ENCODE peak calls at places on chromosomes 4 and X, in seven cellular contexts. X is body of pancreas, F is tibial artery, S is GM06990, J is AG09309, V is fibroblast of pulmonary artery, U is choroid plexus epithelial cell. P is an unnamed sample.

GRCh38 chr4:120915311-120915710 is 7.2 kb downstream of the PRDM5 start:
- DNase-seq in V (no peak), X (no peak), F (no peak), S (no peak), J (no peak), U (no peak), P (no peak)

GRCh38 chr4:147076179-147076578 is 130.5 kb upstream of the TTC29 start:
- DNase-seq in F (no peak), V (peak), U (no peak), S (no peak), J (no peak), X (no peak), P (no peak)

GRCh38 chr4:72690782-72691181 is 121.8 kb upstream of the ADAMTS3 start:
- DNase-seq in X (no peak), V (no peak), U (no peak), S (no peak), F (no peak), J (no peak), P (no peak)

GRCh38 chrX:42123369-42123768 is 200.0 kb upstream of the CASK start:
- DNase-seq in U (no peak), V (no peak), F (no peak), S (no peak), J (no peak), X (no peak), P (no peak)

GRCh38 chr4:1534076-1534872 is 128.0 kb upstream of the NKX1-1 start:
- DNase-seq in F (no peak), V (no peak), S (no peak), X (no peak), J (no peak), U (no peak), P (no peak)

GRCh38 chr4:27692868-27693634 is 832.4 kb downstream of the STIM2 start:
- DNase-seq in X (no peak), F (no peak), V (no peak), J (no peak), U (no peak), S (no peak), P (no peak)

GRCh38 chr4:54554339-54554990 is 103.3 kb upstream of the KIT start:
- DNase-seq in S (no peak), X (no peak), J (no peak), F (no peak), V (no peak), U (no peak), P (no peak)

GRCh38 chrX:69285881-69286545 is 120.8 kb upstream of the PJA1 start:
- DNase-seq in V (peak), F (peak), J (no peak), S (peak), U (peak), X (peak), P (no peak)

GRCh38 chrX:52923781-52924241 is 26.7 kb downstream of the FAM156B start:
- DNase-seq in S (peak), X (peak), V (peak), U (peak), J (no peak), F (peak), P (no peak)

GRCh38 chr4:144962300-144962699 is 135.7 kb downstream of the ANAPC10 start:
- DNase-seq in J (no peak), X (no peak), V (no peak), U (no peak), F (no peak), S (no peak), P (no peak)
- TF ChIP-seq CTCF in J (no peak), X (no peak), V (no peak), U (no peak), F (no peak), S (no peak), P (no peak)

DNA sequence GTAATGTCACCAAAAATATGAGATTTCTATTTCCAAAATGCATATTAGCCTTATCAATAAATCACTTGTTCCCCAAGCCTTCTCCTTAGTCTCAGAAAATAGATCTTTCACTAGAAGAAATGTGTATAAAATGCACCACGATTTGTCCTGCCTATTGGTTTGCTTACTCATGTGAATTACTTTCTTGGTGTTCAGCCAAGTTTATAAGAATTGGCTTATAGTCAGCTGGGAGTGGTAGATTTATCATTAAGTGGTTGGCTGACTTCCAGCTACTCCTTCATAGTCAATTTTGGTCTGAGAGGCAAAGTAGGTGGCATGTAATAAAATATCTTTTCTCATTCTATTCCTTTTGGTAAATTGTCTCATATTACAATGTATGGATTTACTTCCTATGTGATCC is 1.3 kb downstream of the SULT1E1 start:
- DNase-seq in V (peak), U (peak), X (peak), J (no peak), F (no peak), S (no peak), P (no peak)
- H3K4me3 ChIP-seq in V (peak), U (peak), X (no peak), J (no peak), F (no peak), S (no peak), P (no peak)

GRCh38 chrX:93259029-93259428 is 414.3 kb downstream of the NAP1L3 start:
- DNase-seq in X (no peak), V (no peak), U (no peak), J (no peak), F (no peak), S (no peak), P (no peak)
- TF ChIP-seq CTCF in X (no peak), V (no peak), U (no peak), J (no peak), F (no peak), S (no peak), P (no peak)

GRCh38 chrX:80026116-80026515 is 11.6 kb downstream of the TBX22 start:
- DNase-seq in U (no peak), F (no peak), V (no peak), X (no peak), S (no peak), J (no peak), P (no peak)

GRCh38 chrX:80021611-80022010 is 7.1 kb downstream of the TBX22 start:
- DNase-seq in V (no peak), X (no peak), F (no peak), S (no peak), J (no peak), U (no peak), P (no peak)

GRCh38 chrX:80022363-80023031 is 7.9 kb downstream of the TBX22 start:
- DNase-seq in U (no peak), F (no peak), S (no peak), X (no peak), V (no peak), J (no peak), P (no peak)
- H3K4me3 ChIP-seq in U (no peak), F (peak), S (no peak), X (no peak), V (no peak), J (no peak), P (no peak)

DNA sequence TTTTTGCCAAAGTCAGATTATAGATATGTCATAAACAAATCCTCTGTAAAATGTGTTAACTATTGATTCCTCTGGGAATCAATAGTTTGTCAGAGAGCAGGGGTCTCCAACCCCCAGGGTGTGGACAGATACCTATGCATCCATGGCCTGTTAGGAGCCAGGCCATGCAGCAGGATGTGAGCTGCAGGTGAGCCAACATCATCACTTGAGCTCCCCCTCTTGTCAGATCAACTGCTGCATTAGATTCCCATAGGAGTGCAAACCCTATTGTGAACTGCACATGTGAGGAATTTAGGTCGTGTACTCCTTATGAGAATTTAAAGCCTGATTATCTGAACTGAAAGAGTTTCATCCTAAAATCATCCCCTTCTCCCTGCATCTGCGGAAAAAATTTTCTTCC is 1365.4 kb downstream of the ARAP2 start:
- DNase-seq in X (no peak), J (no peak), S (no peak), F (no peak), V (no peak), U (no peak), P (no peak)
- TF ChIP-seq CTCF in X (no peak), J (no peak), S (no peak), F (no peak), V (no peak), U (no peak), P (no peak)

P was measured in AG04450.